ENCODE peak calls at places on chromosomes 4 and X, in five cellular contexts. U, T, D, I and O are unnamed samples.
A peak's percentile ranks its signal among the peaks of the same experiment; 100 is the strongest.

GRCh38 chr4:45732161-45732560 is 391.7 kb downstream of the GABRG1 start:
- DNase-seq in U (peak; percentile 62), T (no peak), D (no peak), I (no peak), O (no peak)

GRCh38 chr4:156915216-156915615 is 56.4 kb downstream of the PDGFC start:
- DNase-seq in U (no peak), T (no peak), D (no peak), I (no peak), O (no peak)

GRCh38 chr4:54784188-54784671 is 126.5 kb downstream of the KIT start:
- DNase-seq in U (no peak), T (no peak), D (no peak), I (peak; percentile 25), O (no peak)

GRCh38 chr4:149923736-149924135 is 108.1 kb upstream of the IQCM start:
- DNase-seq in U (peak; percentile 31), T (no peak), D (no peak), I (no peak), O (no peak)

GRCh38 chr4:19494958-19495357 is 756.7 kb upstream of the SLIT2 start:
- DNase-seq in U (no peak), T (no peak), D (no peak), I (no peak), O (no peak)

GRCh38 chrX:12779534-12779933 is 11.7 kb upstream of the PRPS2 start:
- DNase-seq in U (no peak), T (peak; percentile 37), D (no peak), I (no peak), O (no peak)

GRCh38 chr4:175504316-175504715 is 307.7 kb downstream of the GPM6A start:
- DNase-seq in U (no peak), T (no peak), D (no peak), I (no peak), O (no peak)

GRCh38 chrX:129738466-129739308 is at the start of gene XPNPEP2:
- DNase-seq in U (peak; percentile 22), T (no peak), D (no peak), I (no peak), O (no peak)

GRCh38 chr4:14410469-14410868 is 591.8 kb upstream of the CPEB2 start:
- DNase-seq in U (no peak), T (no peak), D (no peak), I (no peak), O (no peak)

GRCh38 chr4:64890131-64890710 is 481.0 kb upstream of the TECRL start:
- DNase-seq in U (no peak), T (no peak), D (no peak), I (no peak), O (no peak)

GRCh38 chrX:99549381-99549780 is 860.7 kb downstream of the PCDH19 start:
- DNase-seq in U (no peak), T (no peak), D (no peak), I (no peak), O (no peak)

GRCh38 chr4:7964890-7965662 is 25.4 kb upstream of the AFAP1 start:
- DNase-seq in U (peak; percentile 43), T (no peak), D (no peak), I (no peak), O (no peak)

GRCh38 chrX:23898412-23898959 is 9.3 kb downstream of the APOO start:
- DNase-seq in U (no peak), T (no peak), D (no peak), I (no peak), O (no peak)

GRCh38 chrX:125826774-125827451 is 339.2 kb downstream of the DCAF12L2 start:
- DNase-seq in U (no peak), T (no peak), D (no peak), I (no peak), O (no peak)

GRCh38 chr4:60989141-60989540 is 211.0 kb upstream of the ADGRL3 start:
- DNase-seq in U (no peak), T (no peak), D (no peak), I (no peak), O (no peak)

GRCh38 chrX:2451456-2452316 is 49.1 kb downstream of the DHRSX start:
- DNase-seq in U (peak; percentile 83), T (no peak), D (no peak), I (peak; percentile 45), O (peak; percentile 93)

GRCh38 chr4:2084316-2084715 is 25.2 kb downstream of the NAT8L start:
- DNase-seq in U (no peak), T (no peak), D (no peak), I (no peak), O (no peak)

GRCh38 chr4:102623622-102624021 is 122.5 kb downstream of the NFKB1 start:
- DNase-seq in U (peak; percentile 57), T (peak; percentile 77), D (no peak), I (peak; percentile 33), O (peak; percentile 28)

GRCh38 chr4:123974419-123975105 is 578.0 kb downstream of the SPRY1 start:
- DNase-seq in U (peak; percentile 29), T (no peak), D (no peak), I (no peak), O (no peak)

GRCh38 chr4:101655005-101655404 is 135.5 kb upstream of the BANK1 start:
- DNase-seq in U (no peak), T (no peak), D (no peak), I (no peak), O (no peak)

GRCh38 chr4:56049428-56050212 is 100.9 kb downstream of the CEP135 start:
- DNase-seq in U (peak; percentile 80), T (no peak), D (no peak), I (no peak), O (peak; percentile 19)

GRCh38 chr4:181938641-181939040 is 304.6 kb upstream of the TENM3 start:
- DNase-seq in U (no peak), T (no peak), D (no peak), I (no peak), O (no peak)

GRCh38 chr4:150126880-150127236 is 48.6 kb downstream of the DCLK2 start:
- DNase-seq in U (no peak), T (no peak), D (peak; percentile 9), I (no peak), O (no peak)

GRCh38 chr4:135277980-135278315 is 1076.4 kb upstream of the PABPC4L start:
- DNase-seq in U (peak; percentile 31), T (no peak), D (no peak), I (no peak), O (no peak)

GRCh38 chrX:55907968-55908607 is 190.5 kb downstream of the RRAGB start:
- DNase-seq in U (peak; percentile 83), T (no peak), D (no peak), I (peak; percentile 30), O (peak; percentile 38)

GRCh38 chr4:11904991-11905760 is 476.5 kb upstream of the HS3ST1 start:
- DNase-seq in U (no peak), T (no peak), D (no peak), I (no peak), O (no peak)

GRCh38 chrX:97367149-97367548 is 483.4 kb downstream of the RPA4 start:
- DNase-seq in U (no peak), T (no peak), D (no peak), I (no peak), O (no peak)

GRCh38 chrX:50863471-50863870 is 47.1 kb upstream of the BMP15 start:
- DNase-seq in U (no peak), T (no peak), D (no peak), I (no peak), O (no peak)

GRCh38 chrX:111743316-111743715 is 62.3 kb downstream of the ALG13 start:
- DNase-seq in U (no peak), T (no peak), D (no peak), I (no peak), O (no peak)

GRCh38 chr4:102589743-102590142 is 88.6 kb downstream of the NFKB1 start:
- DNase-seq in U (no peak), T (no peak), D (no peak), I (no peak), O (no peak)

GRCh38 chr4:21450331-21450730 is 498.2 kb downstream of the KCNIP4 start:
- DNase-seq in U (no peak), T (no peak), D (no peak), I (no peak), O (no peak)

GRCh38 chr4:48047896-48048295 is 31.3 kb downstream of the NIPAL1 start:
- DNase-seq in U (no peak), T (no peak), D (no peak), I (no peak), O (no peak)

GRCh38 chr4:7414736-7415510 is 19.8 kb downstream of the PSAPL1 start:
- DNase-seq in U (peak; percentile 36), T (no peak), D (no peak), I (no peak), O (no peak)

GRCh38 chrX:38426785-38427184 is 74.4 kb downstream of the OTC start:
- DNase-seq in U (no peak), T (no peak), D (no peak), I (no peak), O (no peak)

GRCh38 chr4:8645753-8646124 is 53.2 kb downstream of the CPZ start:
- DNase-seq in U (no peak), T (no peak), D (no peak), I (no peak), O (no peak)

DNA sequence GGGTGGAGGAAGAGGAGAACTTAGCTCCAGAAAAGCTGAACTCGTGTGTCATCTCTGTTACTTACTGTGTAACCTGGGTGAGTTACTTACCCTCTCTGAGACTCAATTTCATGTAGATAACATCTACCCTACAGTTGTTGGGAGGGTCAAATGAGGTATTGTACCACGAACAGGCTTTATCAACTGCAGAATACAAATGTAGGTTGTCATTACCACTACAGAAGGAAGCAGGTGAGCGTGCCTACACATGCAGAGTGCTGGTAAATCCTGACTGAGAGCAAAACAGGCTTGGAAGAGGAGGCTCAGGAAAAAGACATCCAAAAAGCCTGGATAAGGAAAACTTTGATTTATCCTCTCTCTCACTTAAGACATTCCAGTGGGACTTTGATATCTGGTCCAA is 7.2 kb downstream of the PIGA start:
- DNase-seq in U (no peak), T (no peak), D (no peak), I (no peak), O (no peak)
- TF ChIP-seq EZH2 in U (no peak), T (no peak), D (no peak), I (no peak), O (no peak)

DNA sequence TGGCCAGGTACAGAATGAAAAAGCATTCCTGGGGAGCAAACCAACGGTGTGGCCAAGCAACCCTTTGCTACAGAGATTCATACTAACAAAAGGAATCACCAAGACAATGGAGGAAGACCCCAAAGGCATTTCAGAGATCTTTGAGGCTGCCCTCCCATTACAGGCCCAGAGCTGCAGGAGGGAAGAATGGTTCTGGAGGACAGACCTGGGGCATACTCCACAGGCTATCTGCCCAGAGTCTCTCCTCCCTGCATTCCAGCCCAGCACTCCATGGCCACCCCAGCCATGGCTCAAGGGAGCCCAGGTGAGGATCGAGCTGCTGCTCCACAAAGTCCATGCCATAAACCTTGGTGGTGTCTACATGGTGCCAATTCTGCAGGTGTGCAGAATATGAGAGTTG is 81.9 kb downstream of the ATP11C start:
- DNase-seq in U (peak; percentile 35), T (no peak), D (no peak), I (no peak), O (no peak)
- TF ChIP-seq REST in U (no peak), T (no peak), D (no peak), I (no peak), O (no peak)

DNA sequence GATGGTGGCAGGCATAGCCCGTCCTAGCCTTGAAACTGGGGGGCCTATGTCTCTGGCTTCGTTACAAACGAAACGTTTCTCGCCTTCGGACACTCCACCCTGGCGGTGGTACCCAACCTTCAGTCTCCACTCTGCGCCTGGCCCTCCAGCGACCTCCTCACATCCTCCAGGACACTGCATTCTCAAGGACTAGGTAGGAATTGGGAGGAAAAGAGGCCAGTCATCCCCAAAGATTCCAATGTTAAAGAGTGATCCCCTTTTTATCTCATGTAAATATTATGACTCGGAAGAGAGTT is 2.1 kb upstream of the NKX6-1 start:
- DNase-seq in U (peak; percentile 65), T (no peak), D (no peak), I (no peak), O (no peak)
- TF ChIP-seq EZH2 in U (peak; percentile 86), T (no peak), D (no peak), I (no peak), O (no peak)

GRCh38 chr4:89539797-89540711 is 232.5 kb upstream of the GPRIN3 start:
- DNase-seq in U (no peak), T (no peak), D (no peak), I (no peak), O (no peak)
- TF ChIP-seq REST in U (peak; percentile 48), T (no peak), D (no peak), I (no peak), O (no peak)